ENCODE peak calls at places on chromosomes 4 and X, in ten cellular contexts. One of them, this sample, is unnamed. For H3K9me3, the result is how much of the 10 kb centered on the place peaks cover.

GRCh38 chrX:24789047-24789446 is 95.3 kb downstream of the POLA1 start:
- DNase-seq in stomach: no peak
- DNase-seq in transverse colon: no peak
- DNase-seq in IMR-90: no peak
- DNase-seq in small intestine: no peak
- DNase-seq in gastrocnemius medialis: no peak
- DNase-seq in uterus: no peak
- DNase-seq in T-helper 17 cell: no peak
- DNase-seq in A549: no peak
- DNase-seq in PC-3: no peak
- DNase-seq in this sample: no peak

GRCh38 chr4:28469886-28470285 is 1609.2 kb downstream of the STIM2 start:
- DNase-seq in T-helper 17 cell: no peak
- DNase-seq in stomach: no peak
- DNase-seq in PC-3: no peak
- DNase-seq in transverse colon: no peak
- DNase-seq in small intestine: no peak
- DNase-seq in A549: no peak
- DNase-seq in gastrocnemius medialis: no peak
- DNase-seq in IMR-90: peak
- DNase-seq in uterus: no peak
- DNase-seq in this sample: no peak

GRCh38 chr4:7418131-7418943 is 16.4 kb downstream of the PSAPL1 start:
- DNase-seq in transverse colon: peak
- DNase-seq in small intestine: no peak
- DNase-seq in stomach: peak
- DNase-seq in uterus: no peak
- DNase-seq in PC-3: no peak
- DNase-seq in IMR-90: no peak
- DNase-seq in gastrocnemius medialis: no peak
- DNase-seq in T-helper 17 cell: no peak
- DNase-seq in A549: no peak
- DNase-seq in this sample: no peak

GRCh38 chr4:184955636-184956035 is 62.7 kb upstream of the HELT start:
- DNase-seq in T-helper 17 cell: no peak
- DNase-seq in A549: no peak
- DNase-seq in uterus: no peak
- DNase-seq in stomach: no peak
- DNase-seq in gastrocnemius medialis: no peak
- DNase-seq in PC-3: no peak
- DNase-seq in small intestine: no peak
- DNase-seq in transverse colon: no peak
- DNase-seq in IMR-90: no peak
- DNase-seq in this sample: no peak

GRCh38 chrX:133892337-133892736 is 93.1 kb downstream of the GPC3 start:
- DNase-seq in T-helper 17 cell: no peak
- DNase-seq in A549: no peak
- DNase-seq in transverse colon: no peak
- DNase-seq in gastrocnemius medialis: no peak
- DNase-seq in PC-3: no peak
- DNase-seq in stomach: no peak
- DNase-seq in uterus: no peak
- DNase-seq in small intestine: no peak
- DNase-seq in IMR-90: no peak
- DNase-seq in this sample: no peak

GRCh38 chr4:78057600-78058560 is 757 bp downstream of the FRAS1 start:
- DNase-seq in uterus: peak
- DNase-seq in stomach: peak
- DNase-seq in small intestine: peak
- DNase-seq in transverse colon: peak
- DNase-seq in gastrocnemius medialis: peak
- DNase-seq in PC-3: peak
- DNase-seq in A549: peak
- DNase-seq in IMR-90: peak
- DNase-seq in T-helper 17 cell: no peak
- DNase-seq in this sample: peak

GRCh38 chr4:22322996-22323395 is 192.9 kb downstream of the ADGRA3 start:
- DNase-seq in IMR-90: no peak
- DNase-seq in A549: no peak
- DNase-seq in transverse colon: no peak
- DNase-seq in T-helper 17 cell: no peak
- DNase-seq in uterus: no peak
- DNase-seq in gastrocnemius medialis: no peak
- DNase-seq in small intestine: no peak
- DNase-seq in stomach: no peak
- DNase-seq in PC-3: no peak
- DNase-seq in this sample: no peak

GRCh38 chr4:64598068-64598467 is 188.8 kb upstream of the TECRL start:
- DNase-seq in small intestine: no peak
- DNase-seq in IMR-90: no peak
- DNase-seq in transverse colon: no peak
- DNase-seq in gastrocnemius medialis: no peak
- DNase-seq in A549: no peak
- DNase-seq in T-helper 17 cell: no peak
- DNase-seq in uterus: no peak
- DNase-seq in PC-3: peak
- DNase-seq in stomach: no peak
- DNase-seq in this sample: no peak

GRCh38 chrX:47460561-47460960 is 22.5 kb downstream of the ZNF41 start:
- DNase-seq in IMR-90: no peak
- DNase-seq in A549: no peak
- DNase-seq in PC-3: no peak
- DNase-seq in stomach: no peak
- DNase-seq in uterus: no peak
- DNase-seq in T-helper 17 cell: no peak
- DNase-seq in gastrocnemius medialis: no peak
- DNase-seq in small intestine: no peak
- DNase-seq in transverse colon: no peak
- DNase-seq in this sample: no peak
- H3K9me3 ChIP-seq in IMR-90: under half
- H3K9me3 ChIP-seq in A549: under half
- H3K9me3 ChIP-seq in PC-3: under half
- H3K9me3 ChIP-seq in stomach: under half
- H3K9me3 ChIP-seq in uterus: under half
- H3K9me3 ChIP-seq in T-helper 17 cell: under half
- H3K9me3 ChIP-seq in gastrocnemius medialis: under half
- H3K9me3 ChIP-seq in small intestine: under half
- H3K9me3 ChIP-seq in transverse colon: under half
- H3K9me3 ChIP-seq in this sample: under half

GRCh38 chrX:153650959-153651358 is 4.0 kb downstream of the DUSP9 start:
- DNase-seq in small intestine: no peak
- DNase-seq in gastrocnemius medialis: no peak
- DNase-seq in IMR-90: no peak
- DNase-seq in transverse colon: no peak
- DNase-seq in T-helper 17 cell: no peak
- DNase-seq in A549: no peak
- DNase-seq in PC-3: no peak
- DNase-seq in uterus: no peak
- DNase-seq in stomach: no peak
- DNase-seq in this sample: no peak
- H3K9me3 ChIP-seq in small intestine: under half
- H3K9me3 ChIP-seq in gastrocnemius medialis: under half
- H3K9me3 ChIP-seq in IMR-90: under half
- H3K9me3 ChIP-seq in transverse colon: under half
- H3K9me3 ChIP-seq in T-helper 17 cell: under half
- H3K9me3 ChIP-seq in A549: under half
- H3K9me3 ChIP-seq in PC-3: under half
- H3K9me3 ChIP-seq in uterus: under half
- H3K9me3 ChIP-seq in stomach: under half
- H3K9me3 ChIP-seq in this sample: under half

DNA sequence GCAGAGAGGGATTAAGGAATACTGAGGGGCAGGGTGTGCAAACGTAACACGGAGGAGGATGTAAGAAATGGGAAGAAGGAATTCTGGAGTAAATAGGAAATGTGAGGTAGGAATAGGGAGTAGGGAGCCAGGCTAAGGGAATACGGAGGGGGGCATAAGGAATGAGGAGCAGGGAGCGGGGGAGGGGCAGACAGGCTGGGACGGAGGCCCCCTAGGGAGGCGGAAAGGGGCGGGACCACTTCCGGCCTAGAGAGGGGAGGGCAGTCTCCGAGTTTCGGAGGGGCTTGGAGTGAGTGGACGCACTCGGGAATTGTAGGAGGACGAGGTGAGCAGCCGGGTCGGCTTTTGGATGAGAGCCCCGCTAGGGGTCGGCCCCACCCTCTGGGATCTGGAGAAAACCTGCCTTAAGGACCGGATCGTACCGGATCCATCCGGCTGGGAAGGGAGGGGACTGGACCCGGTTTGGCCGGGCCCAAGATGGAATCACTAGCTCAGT is 612 bp downstream of the MAGED2 start:
- DNase-seq in T-helper 17 cell: peak
- DNase-seq in uterus: peak
- DNase-seq in PC-3: no peak
- DNase-seq in IMR-90: no peak
- DNase-seq in transverse colon: peak
- DNase-seq in small intestine: peak
- DNase-seq in gastrocnemius medialis: peak
- DNase-seq in stomach: peak
- DNase-seq in A549: peak
- DNase-seq in this sample: peak
- H3K9me3 ChIP-seq in T-helper 17 cell: under half
- H3K9me3 ChIP-seq in uterus: under half
- H3K9me3 ChIP-seq in PC-3: under half
- H3K9me3 ChIP-seq in IMR-90: under half
- H3K9me3 ChIP-seq in transverse colon: under half
- H3K9me3 ChIP-seq in small intestine: under half
- H3K9me3 ChIP-seq in gastrocnemius medialis: under half
- H3K9me3 ChIP-seq in stomach: under half
- H3K9me3 ChIP-seq in A549: under half
- H3K9me3 ChIP-seq in this sample: under half

GRCh38 chr4:25221377-25221776 is 12.5 kb upstream of the PI4K2B start:
- DNase-seq in gastrocnemius medialis: no peak
- DNase-seq in PC-3: no peak
- DNase-seq in IMR-90: no peak
- DNase-seq in A549: no peak
- DNase-seq in stomach: no peak
- DNase-seq in small intestine: no peak
- DNase-seq in transverse colon: no peak
- DNase-seq in uterus: no peak
- DNase-seq in T-helper 17 cell: no peak
- DNase-seq in this sample: no peak
- H3K9me3 ChIP-seq in gastrocnemius medialis: under half
- H3K9me3 ChIP-seq in PC-3: under half
- H3K9me3 ChIP-seq in IMR-90: under half
- H3K9me3 ChIP-seq in A549: under half
- H3K9me3 ChIP-seq in stomach: half or more
- H3K9me3 ChIP-seq in small intestine: under half
- H3K9me3 ChIP-seq in transverse colon: under half
- H3K9me3 ChIP-seq in uterus: under half
- H3K9me3 ChIP-seq in T-helper 17 cell: under half
- H3K9me3 ChIP-seq in this sample: under half

DNA sequence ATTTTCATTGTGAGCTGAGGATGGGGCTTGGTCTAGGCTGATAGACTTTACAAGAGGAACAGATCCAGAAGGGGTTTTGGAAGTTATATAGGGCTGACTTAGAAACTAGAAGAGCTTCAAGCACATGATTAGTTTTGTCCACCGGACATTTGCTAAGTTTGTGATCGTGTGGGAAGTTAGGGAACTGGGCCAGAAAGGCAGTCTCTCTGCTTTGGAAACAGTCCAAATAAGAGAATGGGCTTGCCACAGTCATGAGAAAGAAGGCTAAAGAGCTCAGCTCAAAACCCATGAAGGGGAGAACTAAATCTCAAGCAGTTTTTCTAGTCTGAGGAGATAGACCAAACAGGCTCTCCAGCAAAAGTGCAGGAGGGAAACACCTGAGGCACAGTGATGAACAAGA is 67.8 kb downstream of the ZNF674 start:
- DNase-seq in A549: no peak
- DNase-seq in gastrocnemius medialis: no peak
- DNase-seq in T-helper 17 cell: no peak
- DNase-seq in transverse colon: no peak
- DNase-seq in stomach: no peak
- DNase-seq in small intestine: no peak
- DNase-seq in PC-3: no peak
- DNase-seq in uterus: no peak
- DNase-seq in IMR-90: peak
- DNase-seq in this sample: no peak
- H3K9me3 ChIP-seq in A549: under half
- H3K9me3 ChIP-seq in gastrocnemius medialis: under half
- H3K9me3 ChIP-seq in T-helper 17 cell: under half
- H3K9me3 ChIP-seq in transverse colon: under half
- H3K9me3 ChIP-seq in stomach: under half
- H3K9me3 ChIP-seq in small intestine: under half
- H3K9me3 ChIP-seq in PC-3: under half
- H3K9me3 ChIP-seq in uterus: under half
- H3K9me3 ChIP-seq in IMR-90: under half
- H3K9me3 ChIP-seq in this sample: under half

GRCh38 chr4:161496-162284 is 37.4 kb downstream of the ZNF718 start:
- DNase-seq in gastrocnemius medialis: no peak
- DNase-seq in stomach: no peak
- DNase-seq in PC-3: no peak
- DNase-seq in IMR-90: no peak
- DNase-seq in T-helper 17 cell: no peak
- DNase-seq in A549: peak
- DNase-seq in transverse colon: no peak
- DNase-seq in uterus: no peak
- DNase-seq in small intestine: no peak
- DNase-seq in this sample: peak
- H3K9me3 ChIP-seq in gastrocnemius medialis: under half
- H3K9me3 ChIP-seq in stomach: half or more
- H3K9me3 ChIP-seq in PC-3: under half
- H3K9me3 ChIP-seq in IMR-90: under half
- H3K9me3 ChIP-seq in T-helper 17 cell: under half
- H3K9me3 ChIP-seq in A549: half or more
- H3K9me3 ChIP-seq in transverse colon: half or more
- H3K9me3 ChIP-seq in uterus: under half
- H3K9me3 ChIP-seq in small intestine: under half
- H3K9me3 ChIP-seq in this sample: half or more

DNA sequence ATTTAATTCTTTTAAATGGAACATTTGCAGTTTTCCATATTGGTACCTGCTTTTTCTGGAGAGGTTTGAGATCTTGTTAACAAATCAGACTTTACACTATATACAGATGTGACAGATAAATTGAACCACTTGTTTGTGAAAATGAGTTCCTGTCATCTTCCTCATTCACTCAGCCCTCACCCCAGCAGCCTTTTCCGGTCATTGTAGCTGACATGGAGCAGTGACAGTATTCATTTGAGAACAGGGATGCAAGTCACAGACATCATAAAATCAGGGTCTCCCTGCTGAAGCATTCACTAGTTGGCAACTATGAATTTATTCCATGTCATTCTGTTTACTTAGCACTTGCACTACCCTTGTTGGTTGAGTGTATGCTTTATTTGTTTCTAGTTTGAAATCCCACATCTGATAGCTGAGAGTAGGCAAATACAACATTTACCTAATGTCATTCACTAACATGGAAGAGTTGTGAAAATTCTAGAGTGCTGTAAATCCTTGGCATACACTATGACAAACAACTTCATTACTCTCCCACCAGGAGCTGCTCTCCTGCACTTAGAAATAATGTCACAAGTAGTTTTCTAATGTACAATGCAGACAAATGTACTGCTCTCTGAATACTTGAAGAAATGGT is 78.9 kb downstream of the UGT8 start:
- DNase-seq in T-helper 17 cell: no peak
- DNase-seq in small intestine: no peak
- DNase-seq in transverse colon: no peak
- DNase-seq in PC-3: no peak
- DNase-seq in gastrocnemius medialis: no peak
- DNase-seq in IMR-90: no peak
- DNase-seq in uterus: no peak
- DNase-seq in stomach: no peak
- DNase-seq in A549: no peak
- DNase-seq in this sample: no peak
- H3K9me3 ChIP-seq in T-helper 17 cell: under half
- H3K9me3 ChIP-seq in small intestine: under half
- H3K9me3 ChIP-seq in transverse colon: under half
- H3K9me3 ChIP-seq in PC-3: under half
- H3K9me3 ChIP-seq in gastrocnemius medialis: under half
- H3K9me3 ChIP-seq in IMR-90: under half
- H3K9me3 ChIP-seq in uterus: under half
- H3K9me3 ChIP-seq in stomach: under half
- H3K9me3 ChIP-seq in A549: under half
- H3K9me3 ChIP-seq in this sample: under half